ENCODE peak calls at places on chromosomes 5 and 9, in eight cellular contexts. One of them, this sample, is unnamed.

GRCh38 chr9:83132768-83133167 is 69.8 kb upstream of the RASEF start:
- DNase-seq in pancreas: no peak
- DNase-seq in CD8-positive, alpha-beta memory T cell: no peak
- DNase-seq in K562: no peak
- DNase-seq in hepatocyte: peak; percentile 42
- DNase-seq in ovary: no peak
- DNase-seq in transverse colon: no peak
- DNase-seq in OCI-LY7: no peak
- DNase-seq in this sample: no peak

GRCh38 chr9:91345978-91346377 is 15.7 kb downstream of the AUH start:
- DNase-seq in transverse colon: no peak
- DNase-seq in K562: no peak
- DNase-seq in CD8-positive, alpha-beta memory T cell: no peak
- DNase-seq in pancreas: no peak
- DNase-seq in ovary: no peak
- DNase-seq in OCI-LY7: no peak
- DNase-seq in hepatocyte: no peak
- DNase-seq in this sample: no peak

GRCh38 chr9:131008909-131009618 is at the start of gene LAMC3:
- DNase-seq in transverse colon: no peak
- DNase-seq in K562: peak; percentile 64
- DNase-seq in hepatocyte: peak; percentile 61
- DNase-seq in CD8-positive, alpha-beta memory T cell: no peak
- DNase-seq in OCI-LY7: no peak
- DNase-seq in ovary: no peak
- DNase-seq in pancreas: no peak
- DNase-seq in this sample: no peak

GRCh38 chr5:175629793-175630192 is 28.1 kb upstream of the HRH2 start:
- DNase-seq in transverse colon: no peak
- DNase-seq in OCI-LY7: no peak
- DNase-seq in CD8-positive, alpha-beta memory T cell: no peak
- DNase-seq in pancreas: no peak
- DNase-seq in ovary: no peak
- DNase-seq in hepatocyte: no peak
- DNase-seq in K562: no peak
- DNase-seq in this sample: no peak

GRCh38 chr5:132438931-132439330 is 51.6 kb downstream of the IRF1 start:
- DNase-seq in pancreas: no peak
- DNase-seq in CD8-positive, alpha-beta memory T cell: no peak
- DNase-seq in transverse colon: no peak
- DNase-seq in hepatocyte: no peak
- DNase-seq in ovary: no peak
- DNase-seq in OCI-LY7: no peak
- DNase-seq in K562: no peak
- DNase-seq in this sample: no peak

GRCh38 chr9:88835038-88835466 is 156.2 kb upstream of the S1PR3 start:
- DNase-seq in transverse colon: no peak
- DNase-seq in OCI-LY7: peak; percentile 28
- DNase-seq in hepatocyte: no peak
- DNase-seq in CD8-positive, alpha-beta memory T cell: peak; percentile 75
- DNase-seq in K562: no peak
- DNase-seq in pancreas: no peak
- DNase-seq in ovary: no peak
- DNase-seq in this sample: no peak

GRCh38 chr5:37756248-37756647 is 83.6 kb downstream of the GDNF start:
- DNase-seq in transverse colon: no peak
- DNase-seq in ovary: no peak
- DNase-seq in hepatocyte: no peak
- DNase-seq in CD8-positive, alpha-beta memory T cell: no peak
- DNase-seq in pancreas: no peak
- DNase-seq in K562: no peak
- DNase-seq in OCI-LY7: no peak
- DNase-seq in this sample: no peak

GRCh38 chr9:4160284-4160683 is 139.6 kb downstream of the GLIS3 start:
- DNase-seq in ovary: no peak
- DNase-seq in CD8-positive, alpha-beta memory T cell: no peak
- DNase-seq in OCI-LY7: no peak
- DNase-seq in pancreas: no peak
- DNase-seq in K562: no peak
- DNase-seq in transverse colon: no peak
- DNase-seq in hepatocyte: no peak
- DNase-seq in this sample: no peak

GRCh38 chr9:102518324-102518723 is 476.8 kb upstream of the CYLC2 start:
- DNase-seq in hepatocyte: no peak
- DNase-seq in pancreas: no peak
- DNase-seq in ovary: no peak
- DNase-seq in OCI-LY7: no peak
- DNase-seq in CD8-positive, alpha-beta memory T cell: no peak
- DNase-seq in transverse colon: no peak
- DNase-seq in K562: no peak
- DNase-seq in this sample: no peak

GRCh38 chr5:159073030-159073429 is 26.7 kb downstream of the EBF1 start:
- DNase-seq in CD8-positive, alpha-beta memory T cell: no peak
- DNase-seq in transverse colon: no peak
- DNase-seq in pancreas: no peak
- DNase-seq in OCI-LY7: no peak
- DNase-seq in ovary: no peak
- DNase-seq in K562: no peak
- DNase-seq in hepatocyte: no peak
- DNase-seq in this sample: no peak

GRCh38 chr5:102262688-102263087 is 33.4 kb downstream of the SLCO4C1 start:
- DNase-seq in pancreas: no peak
- DNase-seq in hepatocyte: no peak
- DNase-seq in OCI-LY7: no peak
- DNase-seq in K562: no peak
- DNase-seq in CD8-positive, alpha-beta memory T cell: no peak
- DNase-seq in transverse colon: no peak
- DNase-seq in ovary: no peak
- DNase-seq in this sample: no peak

GRCh38 chr9:14768561-14769234 is 46.2 kb upstream of the CER1 start:
- DNase-seq in hepatocyte: peak; percentile 67
- DNase-seq in ovary: peak; percentile 18
- DNase-seq in K562: peak; percentile 10
- DNase-seq in pancreas: peak; percentile 25
- DNase-seq in OCI-LY7: peak; percentile 52
- DNase-seq in CD8-positive, alpha-beta memory T cell: peak; percentile 10
- DNase-seq in transverse colon: no peak
- DNase-seq in this sample: no peak

GRCh38 chr5:10248378-10249260 is 1.1 kb downstream of the ATPSCKMT start:
- DNase-seq in hepatocyte: no peak
- DNase-seq in transverse colon: no peak
- DNase-seq in pancreas: no peak
- DNase-seq in ovary: no peak
- DNase-seq in K562: no peak
- DNase-seq in OCI-LY7: peak; percentile 23
- DNase-seq in CD8-positive, alpha-beta memory T cell: no peak
- DNase-seq in this sample: no peak

GRCh38 chr5:5078009-5078897 is 61.9 kb upstream of the ADAMTS16 start:
- DNase-seq in CD8-positive, alpha-beta memory T cell: no peak
- DNase-seq in pancreas: no peak
- DNase-seq in OCI-LY7: no peak
- DNase-seq in transverse colon: no peak
- DNase-seq in ovary: no peak
- DNase-seq in hepatocyte: peak; percentile 14
- DNase-seq in K562: no peak
- DNase-seq in this sample: no peak

GRCh38 chr5:2783223-2783622 is 31.7 kb upstream of the IRX2 start:
- DNase-seq in pancreas: no peak
- DNase-seq in hepatocyte: no peak
- DNase-seq in ovary: no peak
- DNase-seq in OCI-LY7: no peak
- DNase-seq in CD8-positive, alpha-beta memory T cell: no peak
- DNase-seq in K562: no peak
- DNase-seq in transverse colon: no peak
- DNase-seq in this sample: no peak

GRCh38 chr5:134905246-134905996 is 490 bp downstream of the PCBD2 start:
- DNase-seq in CD8-positive, alpha-beta memory T cell: peak; percentile 79
- DNase-seq in hepatocyte: peak; percentile 71
- DNase-seq in ovary: peak; percentile 56
- DNase-seq in transverse colon: peak; percentile 63
- DNase-seq in K562: no peak
- DNase-seq in OCI-LY7: peak; percentile 82
- DNase-seq in pancreas: peak; percentile 42
- DNase-seq in this sample: no peak

GRCh38 chr5:179163236-179164155 is 103.3 kb downstream of the ZNF354C start:
- DNase-seq in OCI-LY7: no peak
- DNase-seq in ovary: no peak
- DNase-seq in pancreas: no peak
- DNase-seq in hepatocyte: no peak
- DNase-seq in K562: no peak
- DNase-seq in transverse colon: no peak
- DNase-seq in CD8-positive, alpha-beta memory T cell: no peak
- DNase-seq in this sample: no peak

GRCh38 chr5:163357636-163358035 is 79.8 kb upstream of the CCNG1 start:
- DNase-seq in hepatocyte: no peak
- DNase-seq in ovary: no peak
- DNase-seq in K562: no peak
- DNase-seq in CD8-positive, alpha-beta memory T cell: no peak
- DNase-seq in pancreas: no peak
- DNase-seq in OCI-LY7: no peak
- DNase-seq in transverse colon: no peak
- DNase-seq in this sample: no peak

DNA sequence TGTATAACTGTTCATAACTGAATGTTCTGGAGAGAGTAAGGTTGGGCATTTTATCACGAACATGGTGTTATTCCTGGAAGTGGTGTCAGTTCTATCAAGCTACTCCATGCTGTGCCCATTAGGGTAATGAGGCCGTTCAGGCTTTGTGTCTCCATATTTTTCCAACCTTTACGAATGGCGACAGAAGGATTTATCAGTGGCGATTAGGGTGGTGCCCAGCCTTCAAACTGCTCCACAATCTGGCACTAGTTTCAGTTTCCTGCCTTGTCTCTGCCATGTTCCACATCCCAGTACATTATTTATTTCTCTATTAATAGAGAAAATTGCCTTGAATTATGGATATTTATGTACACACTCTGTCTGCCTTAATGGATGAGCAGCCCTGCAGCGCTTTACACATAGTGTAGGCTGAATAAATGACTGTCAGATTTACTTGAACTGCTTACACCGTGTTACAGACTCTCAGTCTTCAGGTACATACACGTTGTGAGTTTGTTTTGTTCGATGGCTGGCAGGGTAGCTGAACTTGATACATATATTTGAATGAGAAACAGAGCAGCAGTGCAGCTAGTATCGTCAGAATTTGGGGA is 23.8 kb upstream of the TMC1 start:
- DNase-seq in ovary: no peak
- DNase-seq in CD8-positive, alpha-beta memory T cell: no peak
- DNase-seq in transverse colon: no peak
- DNase-seq in OCI-LY7: no peak
- DNase-seq in K562: no peak
- DNase-seq in pancreas: no peak
- DNase-seq in hepatocyte: no peak
- DNase-seq in this sample: no peak
- H3K4me1 ChIP-seq in ovary: no peaks in the 10 kb centered on the region
- H3K4me1 ChIP-seq in CD8-positive, alpha-beta memory T cell: no peaks in the 10 kb centered on the region
- H3K4me1 ChIP-seq in transverse colon: no peaks in the 10 kb centered on the region
- H3K4me1 ChIP-seq in OCI-LY7: no peaks in the 10 kb centered on the region
- H3K4me1 ChIP-seq in K562: no peaks in the 10 kb centered on the region
- H3K4me1 ChIP-seq in pancreas: no peaks in the 10 kb centered on the region
- H3K4me1 ChIP-seq in hepatocyte: no peaks in the 10 kb centered on the region
- H3K4me1 ChIP-seq in this sample: no peaks in the 10 kb centered on the region

GRCh38 chr5:113271753-113272454 is 162.9 kb downstream of the TSSK1B start:
- DNase-seq in CD8-positive, alpha-beta memory T cell: no peak
- DNase-seq in pancreas: no peak
- DNase-seq in K562: no peak
- DNase-seq in ovary: no peak
- DNase-seq in hepatocyte: no peak
- DNase-seq in transverse colon: no peak
- DNase-seq in OCI-LY7: no peak
- DNase-seq in this sample: no peak

GRCh38 chr5:113269023-113269997 is 165.5 kb downstream of the TSSK1B start:
- DNase-seq in K562: no peak
- DNase-seq in OCI-LY7: no peak
- DNase-seq in CD8-positive, alpha-beta memory T cell: no peak
- DNase-seq in pancreas: no peak
- DNase-seq in ovary: no peak
- DNase-seq in hepatocyte: no peak
- DNase-seq in transverse colon: no peak
- DNase-seq in this sample: no peak

GRCh38 chr5:113268232-113268631 is 166.6 kb downstream of the TSSK1B start:
- DNase-seq in OCI-LY7: no peak
- DNase-seq in hepatocyte: no peak
- DNase-seq in CD8-positive, alpha-beta memory T cell: no peak
- DNase-seq in K562: no peak
- DNase-seq in pancreas: no peak
- DNase-seq in ovary: no peak
- DNase-seq in transverse colon: no peak
- DNase-seq in this sample: no peak

GRCh38 chr5:113270081-113270480 is 164.7 kb downstream of the TSSK1B start:
- DNase-seq in OCI-LY7: no peak
- DNase-seq in CD8-positive, alpha-beta memory T cell: no peak
- DNase-seq in hepatocyte: no peak
- DNase-seq in transverse colon: no peak
- DNase-seq in pancreas: no peak
- DNase-seq in ovary: no peak
- DNase-seq in K562: no peak
- DNase-seq in this sample: no peak

GRCh38 chr5:113271015-113271414 is 163.8 kb downstream of the TSSK1B start:
- DNase-seq in hepatocyte: no peak
- DNase-seq in OCI-LY7: no peak
- DNase-seq in ovary: no peak
- DNase-seq in pancreas: no peak
- DNase-seq in transverse colon: no peak
- DNase-seq in K562: no peak
- DNase-seq in CD8-positive, alpha-beta memory T cell: no peak
- DNase-seq in this sample: no peak
- H3K4me1 ChIP-seq in hepatocyte: peaks cover 37% of the 10 kb centered on the region
- H3K4me1 ChIP-seq in OCI-LY7: no peaks in the 10 kb centered on the region
- H3K4me1 ChIP-seq in ovary: peaks cover 31% of the 10 kb centered on the region
- H3K4me1 ChIP-seq in pancreas: no peaks in the 10 kb centered on the region
- H3K4me1 ChIP-seq in transverse colon: no peaks in the 10 kb centered on the region
- H3K4me1 ChIP-seq in K562: no peaks in the 10 kb centered on the region
- H3K4me1 ChIP-seq in CD8-positive, alpha-beta memory T cell: no peaks in the 10 kb centered on the region
- H3K4me1 ChIP-seq in this sample: peaks cover 94% of the 10 kb centered on the region

GRCh38 chr5:119273391-119273839 is 82.4 kb upstream of the TNFAIP8 start:
- DNase-seq in CD8-positive, alpha-beta memory T cell: no peak
- DNase-seq in ovary: no peak
- DNase-seq in pancreas: no peak
- DNase-seq in hepatocyte: no peak
- DNase-seq in OCI-LY7: peak; percentile 34
- DNase-seq in transverse colon: no peak
- DNase-seq in K562: no peak
- DNase-seq in this sample: peak; percentile 24
- H3K4me1 ChIP-seq in CD8-positive, alpha-beta memory T cell: peaks cover 75% of the 10 kb centered on the region
- H3K4me1 ChIP-seq in ovary: no peaks in the 10 kb centered on the region
- H3K4me1 ChIP-seq in pancreas: peaks cover 26% of the 10 kb centered on the region
- H3K4me1 ChIP-seq in hepatocyte: peaks cover 30% of the 10 kb centered on the region
- H3K4me1 ChIP-seq in OCI-LY7: peaks cover 88% of the 10 kb centered on the region
- H3K4me1 ChIP-seq in transverse colon: peaks cover 38% of the 10 kb centered on the region
- H3K4me1 ChIP-seq in K562: peaks cover 21% of the 10 kb centered on the region
- H3K4me1 ChIP-seq in this sample: peaks cover 41% of the 10 kb centered on the region

DNA sequence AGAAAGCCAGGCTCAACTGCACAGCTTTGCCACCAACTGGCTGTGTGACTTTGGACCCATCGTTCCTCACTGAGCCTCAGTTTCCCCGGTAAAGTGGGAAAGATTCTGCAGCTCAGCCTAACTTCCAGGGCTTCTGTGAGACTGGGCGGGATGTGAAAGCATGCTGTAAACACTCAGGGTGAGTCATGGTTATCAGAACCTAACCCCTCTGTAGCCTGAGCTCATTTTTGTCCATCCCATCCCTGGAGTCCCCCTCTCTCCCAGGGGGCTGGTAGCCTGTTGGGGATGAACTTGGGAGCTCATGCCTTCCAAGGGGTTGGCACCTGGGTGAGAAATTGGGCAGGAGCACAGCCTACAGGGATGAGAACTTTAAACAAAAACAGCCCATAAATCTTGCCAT is 2.3 kb downstream of the CCDC69 start:
- DNase-seq in transverse colon: no peak
- DNase-seq in ovary: no peak
- DNase-seq in OCI-LY7: no peak
- DNase-seq in K562: no peak
- DNase-seq in pancreas: no peak
- DNase-seq in CD8-positive, alpha-beta memory T cell: no peak
- DNase-seq in hepatocyte: no peak
- DNase-seq in this sample: no peak
- H3K4me1 ChIP-seq in transverse colon: peaks cover 50% of the 10 kb centered on the region
- H3K4me1 ChIP-seq in ovary: peaks cover 14% of the 10 kb centered on the region
- H3K4me1 ChIP-seq in OCI-LY7: peaks cover 94% of the 10 kb centered on the region
- H3K4me1 ChIP-seq in K562: peaks cover 19% of the 10 kb centered on the region
- H3K4me1 ChIP-seq in pancreas: peaks cover 4% of the 10 kb centered on the region
- H3K4me1 ChIP-seq in CD8-positive, alpha-beta memory T cell: peaks cover 83% of the 10 kb centered on the region
- H3K4me1 ChIP-seq in hepatocyte: peaks cover 5% of the 10 kb centered on the region
- H3K4me1 ChIP-seq in this sample: peaks cover 77% of the 10 kb centered on the region

This sample was measured in heart right ventricle.